ENCODE peak calls at places on chromosomes 6 and 20, in seven cellular contexts. One of them, this sample, is unnamed. For H3K4me1, the result is how much of the 10 kb centered on the place peaks cover.

GRCh38 chr6:15481892-15482291 is 180.9 kb downstream of the DTNBP1 start:
- DNase-seq in sigmoid colon: no peak
- DNase-seq in trophoblast cell: no peak
- DNase-seq in transverse colon: no peak
- DNase-seq in fibroblast of lung: no peak
- DNase-seq in IMR-90: no peak
- DNase-seq in iPS DF 6.9: no peak
- DNase-seq in this sample: no peak

GRCh38 chr20:39190666-39191570 is 228.8 kb downstream of the DHX35 start:
- DNase-seq in sigmoid colon: no peak
- DNase-seq in trophoblast cell: no peak
- DNase-seq in transverse colon: no peak
- DNase-seq in fibroblast of lung: peak
- DNase-seq in IMR-90: peak
- DNase-seq in iPS DF 6.9: no peak
- DNase-seq in this sample: no peak

GRCh38 chr6:163146036-163146435 is 268.5 kb upstream of the QKI start:
- DNase-seq in sigmoid colon: no peak
- DNase-seq in trophoblast cell: no peak
- DNase-seq in transverse colon: no peak
- DNase-seq in fibroblast of lung: peak
- DNase-seq in IMR-90: no peak
- DNase-seq in iPS DF 6.9: no peak
- DNase-seq in this sample: no peak

GRCh38 chr20:63522091-63522868 is 1.7 kb downstream of the PPDPF start:
- DNase-seq in sigmoid colon: no peak
- DNase-seq in trophoblast cell: no peak
- DNase-seq in transverse colon: no peak
- DNase-seq in fibroblast of lung: no peak
- DNase-seq in IMR-90: no peak
- DNase-seq in iPS DF 6.9: no peak
- DNase-seq in this sample: no peak

GRCh38 chr6:161444464-161444863 is 170.6 kb upstream of the AGPAT4 start:
- DNase-seq in sigmoid colon: no peak
- DNase-seq in trophoblast cell: peak
- DNase-seq in transverse colon: no peak
- DNase-seq in fibroblast of lung: peak
- DNase-seq in IMR-90: peak
- DNase-seq in iPS DF 6.9: no peak
- DNase-seq in this sample: peak

GRCh38 chr6:39980839-39981580 is 46.7 kb upstream of the MOCS1 start:
- DNase-seq in sigmoid colon: no peak
- DNase-seq in trophoblast cell: peak
- DNase-seq in transverse colon: peak
- DNase-seq in fibroblast of lung: peak
- DNase-seq in IMR-90: peak
- DNase-seq in iPS DF 6.9: peak
- DNase-seq in this sample: peak

GRCh38 chr6:158487495-158487894 is 72.4 kb upstream of the TMEM181 start:
- DNase-seq in sigmoid colon: no peak
- DNase-seq in trophoblast cell: no peak
- DNase-seq in transverse colon: no peak
- DNase-seq in fibroblast of lung: peak
- DNase-seq in IMR-90: peak
- DNase-seq in iPS DF 6.9: no peak
- DNase-seq in this sample: no peak

GRCh38 chr6:25188232-25188631 is 90.9 kb upstream of the CARMIL1 start:
- DNase-seq in sigmoid colon: no peak
- DNase-seq in trophoblast cell: no peak
- DNase-seq in transverse colon: no peak
- DNase-seq in fibroblast of lung: no peak
- DNase-seq in IMR-90: no peak
- DNase-seq in iPS DF 6.9: no peak
- DNase-seq in this sample: no peak

GRCh38 chr6:159151266-159151855 is 17.8 kb upstream of the FNDC1 start:
- DNase-seq in sigmoid colon: no peak
- DNase-seq in trophoblast cell: peak
- DNase-seq in transverse colon: peak
- DNase-seq in fibroblast of lung: peak
- DNase-seq in IMR-90: peak
- DNase-seq in iPS DF 6.9: no peak
- DNase-seq in this sample: peak

GRCh38 chr20:56589633-56590032 is 39.5 kb upstream of the TFAP2C start:
- DNase-seq in sigmoid colon: no peak
- DNase-seq in trophoblast cell: no peak
- DNase-seq in transverse colon: no peak
- DNase-seq in fibroblast of lung: no peak
- DNase-seq in IMR-90: no peak
- DNase-seq in iPS DF 6.9: no peak
- DNase-seq in this sample: no peak

GRCh38 chr6:47195251-47195650 is 114.5 kb downstream of the TNFRSF21 start:
- DNase-seq in sigmoid colon: peak
- DNase-seq in trophoblast cell: no peak
- DNase-seq in transverse colon: peak
- DNase-seq in fibroblast of lung: no peak
- DNase-seq in IMR-90: peak
- DNase-seq in iPS DF 6.9: no peak
- DNase-seq in this sample: no peak

GRCh38 chr6:4351857-4352669 is 216.7 kb upstream of the ECI2 start:
- DNase-seq in sigmoid colon: peak
- DNase-seq in trophoblast cell: peak
- DNase-seq in transverse colon: peak
- DNase-seq in fibroblast of lung: peak
- DNase-seq in IMR-90: peak
- DNase-seq in iPS DF 6.9: no peak
- DNase-seq in this sample: peak

GRCh38 chr6:129370268-129370916 is 339.6 kb downstream of the ARHGAP18 start:
- DNase-seq in sigmoid colon: no peak
- DNase-seq in trophoblast cell: peak
- DNase-seq in transverse colon: peak
- DNase-seq in fibroblast of lung: peak
- DNase-seq in IMR-90: peak
- DNase-seq in iPS DF 6.9: peak
- DNase-seq in this sample: peak

GRCh38 chr20:3423126-3423525 is 15.7 kb upstream of the DNAAF9 start:
- DNase-seq in sigmoid colon: no peak
- DNase-seq in trophoblast cell: no peak
- DNase-seq in transverse colon: no peak
- DNase-seq in fibroblast of lung: no peak
- DNase-seq in IMR-90: no peak
- DNase-seq in iPS DF 6.9: no peak
- DNase-seq in this sample: no peak

GRCh38 chr6:41200901-41201783 is at the start of gene TREML2:
- DNase-seq in sigmoid colon: no peak
- DNase-seq in trophoblast cell: no peak
- DNase-seq in transverse colon: peak
- DNase-seq in fibroblast of lung: no peak
- DNase-seq in IMR-90: no peak
- DNase-seq in iPS DF 6.9: no peak
- DNase-seq in this sample: no peak

GRCh38 chr6:9225441-9225871 is 790.1 kb upstream of the SLC35B3 start:
- DNase-seq in sigmoid colon: no peak
- DNase-seq in trophoblast cell: peak
- DNase-seq in transverse colon: no peak
- DNase-seq in fibroblast of lung: peak
- DNase-seq in IMR-90: peak
- DNase-seq in iPS DF 6.9: no peak
- DNase-seq in this sample: no peak

GRCh38 chr6:44035621-44036020 is 91.6 kb downstream of the MRPL14 start:
- DNase-seq in sigmoid colon: peak
- DNase-seq in trophoblast cell: no peak
- DNase-seq in transverse colon: no peak
- DNase-seq in fibroblast of lung: no peak
- DNase-seq in IMR-90: peak
- DNase-seq in iPS DF 6.9: no peak
- DNase-seq in this sample: no peak

GRCh38 chr6:6725120-6725833 is 136.8 kb downstream of the LY86 start:
- DNase-seq in sigmoid colon: no peak
- DNase-seq in trophoblast cell: no peak
- DNase-seq in transverse colon: no peak
- DNase-seq in fibroblast of lung: no peak
- DNase-seq in IMR-90: no peak
- DNase-seq in iPS DF 6.9: no peak
- DNase-seq in this sample: no peak
- H3K4me1 ChIP-seq in sigmoid colon: under half
- H3K4me1 ChIP-seq in trophoblast cell: under half
- H3K4me1 ChIP-seq in transverse colon: under half
- H3K4me1 ChIP-seq in fibroblast of lung: under half
- H3K4me1 ChIP-seq in IMR-90: under half
- H3K4me1 ChIP-seq in iPS DF 6.9: under half
- H3K4me1 ChIP-seq in this sample: under half

GRCh38 chr6:114355300-114355699 is 12.5 kb upstream of the HS3ST5 start:
- DNase-seq in sigmoid colon: no peak
- DNase-seq in trophoblast cell: no peak
- DNase-seq in transverse colon: no peak
- DNase-seq in fibroblast of lung: no peak
- DNase-seq in IMR-90: no peak
- DNase-seq in iPS DF 6.9: no peak
- DNase-seq in this sample: no peak

DNA sequence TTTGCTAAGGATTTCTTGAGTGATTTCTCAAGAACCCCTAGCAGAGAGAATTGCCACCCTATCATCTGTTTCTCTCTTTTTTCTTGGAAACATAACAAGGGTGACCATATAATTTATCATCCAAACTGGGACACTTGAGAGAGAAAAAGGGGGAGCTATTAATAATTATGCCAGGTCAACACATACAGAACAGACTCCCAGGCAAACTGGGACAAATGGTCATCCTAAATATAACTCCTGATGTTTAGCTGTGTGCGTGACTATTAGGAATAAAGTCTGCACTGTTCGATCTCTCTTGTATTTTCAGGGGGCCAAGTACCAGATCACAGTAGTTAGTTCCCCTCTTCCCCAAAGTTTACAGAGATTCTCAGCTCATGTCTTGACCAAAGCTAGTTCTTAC is 11.7 kb upstream of the HS3ST5 start:
- DNase-seq in sigmoid colon: no peak
- DNase-seq in trophoblast cell: no peak
- DNase-seq in transverse colon: no peak
- DNase-seq in fibroblast of lung: no peak
- DNase-seq in IMR-90: no peak
- DNase-seq in iPS DF 6.9: no peak
- DNase-seq in this sample: no peak
- H3K4me3 ChIP-seq in sigmoid colon: no peak
- H3K4me3 ChIP-seq in trophoblast cell: no peak
- H3K4me3 ChIP-seq in transverse colon: no peak
- H3K4me3 ChIP-seq in fibroblast of lung: no peak
- H3K4me3 ChIP-seq in IMR-90: no peak
- H3K4me3 ChIP-seq in iPS DF 6.9: no peak
- H3K4me3 ChIP-seq in this sample: no peak

GRCh38 chr6:166459272-166459671 is 76.5 kb upstream of the MPC1 start:
- DNase-seq in sigmoid colon: no peak
- DNase-seq in trophoblast cell: no peak
- DNase-seq in transverse colon: no peak
- DNase-seq in fibroblast of lung: no peak
- DNase-seq in IMR-90: no peak
- DNase-seq in iPS DF 6.9: no peak
- DNase-seq in this sample: no peak

GRCh38 chr6:166460473-166461437 is 78.0 kb upstream of the MPC1 start:
- DNase-seq in sigmoid colon: no peak
- DNase-seq in trophoblast cell: no peak
- DNase-seq in transverse colon: no peak
- DNase-seq in fibroblast of lung: peak
- DNase-seq in IMR-90: peak
- DNase-seq in iPS DF 6.9: no peak
- DNase-seq in this sample: no peak

GRCh38 chr6:166461821-166462460 is 79.2 kb upstream of the MPC1 start:
- DNase-seq in sigmoid colon: no peak
- DNase-seq in trophoblast cell: no peak
- DNase-seq in transverse colon: no peak
- DNase-seq in fibroblast of lung: no peak
- DNase-seq in IMR-90: no peak
- DNase-seq in iPS DF 6.9: no peak
- DNase-seq in this sample: no peak

GRCh38 chr6:166462461-166463135 is 79.9 kb upstream of the MPC1 start:
- DNase-seq in sigmoid colon: no peak
- DNase-seq in trophoblast cell: no peak
- DNase-seq in transverse colon: no peak
- DNase-seq in fibroblast of lung: no peak
- DNase-seq in IMR-90: no peak
- DNase-seq in iPS DF 6.9: no peak
- DNase-seq in this sample: no peak

GRCh38 chr6:166459906-166460305 is 77.2 kb upstream of the MPC1 start:
- DNase-seq in sigmoid colon: no peak
- DNase-seq in trophoblast cell: no peak
- DNase-seq in transverse colon: no peak
- DNase-seq in fibroblast of lung: no peak
- DNase-seq in IMR-90: no peak
- DNase-seq in iPS DF 6.9: no peak
- DNase-seq in this sample: no peak
- H3K4me1 ChIP-seq in sigmoid colon: under half
- H3K4me1 ChIP-seq in trophoblast cell: under half
- H3K4me1 ChIP-seq in transverse colon: under half
- H3K4me1 ChIP-seq in fibroblast of lung: under half
- H3K4me1 ChIP-seq in IMR-90: under half
- H3K4me1 ChIP-seq in iPS DF 6.9: under half
- H3K4me1 ChIP-seq in this sample: under half

GRCh38 chr6:153092082-153093013 is 38.7 kb downstream of the RGS17 start:
- DNase-seq in sigmoid colon: no peak
- DNase-seq in trophoblast cell: no peak
- DNase-seq in transverse colon: no peak
- DNase-seq in fibroblast of lung: peak
- DNase-seq in IMR-90: peak
- DNase-seq in iPS DF 6.9: no peak
- DNase-seq in this sample: no peak
- H3K4me3 ChIP-seq in sigmoid colon: no peak
- H3K4me3 ChIP-seq in trophoblast cell: no peak
- H3K4me3 ChIP-seq in transverse colon: no peak
- H3K4me3 ChIP-seq in fibroblast of lung: no peak
- H3K4me3 ChIP-seq in IMR-90: peak
- H3K4me3 ChIP-seq in iPS DF 6.9: no peak
- H3K4me3 ChIP-seq in this sample: no peak

GRCh38 chr6:111566222-111566717 is 39.4 kb downstream of the TRAF3IP2 start:
- DNase-seq in sigmoid colon: no peak
- DNase-seq in trophoblast cell: no peak
- DNase-seq in transverse colon: no peak
- DNase-seq in fibroblast of lung: no peak
- DNase-seq in IMR-90: peak
- DNase-seq in iPS DF 6.9: no peak
- DNase-seq in this sample: no peak
- H3K4me1 ChIP-seq in sigmoid colon: half or more
- H3K4me1 ChIP-seq in trophoblast cell: under half
- H3K4me1 ChIP-seq in transverse colon: under half
- H3K4me1 ChIP-seq in fibroblast of lung: under half
- H3K4me1 ChIP-seq in IMR-90: under half
- H3K4me1 ChIP-seq in iPS DF 6.9: under half
- H3K4me1 ChIP-seq in this sample: under half